ENCODE peak calls at places on chromosomes 11 and 22, in four cellular contexts. One of them, this sample, is unnamed.

GRCh38 chr22:46379301-46379930 is 43.9 kb downstream of the TRMU start:
- DNase-seq in dorsolateral prefrontal cortex: no peak
- DNase-seq in IMR-90: no peak
- DNase-seq in nephron progenitor cell: no peak
- DNase-seq in this sample: no peak

GRCh38 chr11:706957-707816 is 1.2 kb downstream of the EPS8L2 start:
- DNase-seq in dorsolateral prefrontal cortex: no peak
- DNase-seq in IMR-90: no peak
- DNase-seq in nephron progenitor cell: no peak
- DNase-seq in this sample: no peak

GRCh38 chr11:75592699-75593098 is 30.6 kb downstream of the SERPINH1 start:
- DNase-seq in dorsolateral prefrontal cortex: no peak
- DNase-seq in IMR-90: no peak
- DNase-seq in nephron progenitor cell: no peak
- DNase-seq in this sample: no peak

GRCh38 chr22:19429950-19430889 is 1.3 kb downstream of the HIRA start:
- DNase-seq in dorsolateral prefrontal cortex: peak; percentile 19
- DNase-seq in IMR-90: peak; percentile 78
- DNase-seq in nephron progenitor cell: peak; percentile 34
- DNase-seq in this sample: peak; percentile 41

GRCh38 chr11:43920598-43921419 is 21.6 kb upstream of the C11orf96 start:
- DNase-seq in dorsolateral prefrontal cortex: no peak
- DNase-seq in IMR-90: peak; percentile 100
- DNase-seq in nephron progenitor cell: no peak
- DNase-seq in this sample: peak; percentile 50

GRCh38 chr11:90594658-90595057 is 371.8 kb upstream of the CHORDC1 start:
- DNase-seq in dorsolateral prefrontal cortex: no peak
- DNase-seq in IMR-90: no peak
- DNase-seq in nephron progenitor cell: no peak
- DNase-seq in this sample: no peak

GRCh38 chr22:43128928-43129424 is 14.2 kb downstream of the MCAT start:
- DNase-seq in dorsolateral prefrontal cortex: no peak
- DNase-seq in IMR-90: no peak
- DNase-seq in nephron progenitor cell: no peak
- DNase-seq in this sample: no peak

GRCh38 chr11:17500673-17501072 is 24.0 kb upstream of the ABCC8 start:
- DNase-seq in dorsolateral prefrontal cortex: no peak
- DNase-seq in IMR-90: no peak
- DNase-seq in nephron progenitor cell: no peak
- DNase-seq in this sample: no peak

GRCh38 chr11:15223318-15223717 is 108.6 kb downstream of the INSC start:
- DNase-seq in dorsolateral prefrontal cortex: no peak
- DNase-seq in IMR-90: peak; percentile 4
- DNase-seq in nephron progenitor cell: no peak
- DNase-seq in this sample: no peak

GRCh38 chr11:1727861-1728260 is 22.5 kb downstream of the IFITM10 start:
- DNase-seq in dorsolateral prefrontal cortex: no peak
- DNase-seq in IMR-90: no peak
- DNase-seq in nephron progenitor cell: no peak
- DNase-seq in this sample: no peak

GRCh38 chr11:113182288-113182687 is 132.1 kb upstream of the TTC12 start:
- DNase-seq in dorsolateral prefrontal cortex: no peak
- DNase-seq in IMR-90: no peak
- DNase-seq in nephron progenitor cell: no peak
- DNase-seq in this sample: no peak

GRCh38 chr11:28730336-28730735 is 622.1 kb downstream of the METTL15 start:
- DNase-seq in dorsolateral prefrontal cortex: no peak
- DNase-seq in IMR-90: peak; percentile 38
- DNase-seq in nephron progenitor cell: no peak
- DNase-seq in this sample: no peak

GRCh38 chr22:49007013-49007653 is 820.5 kb downstream of the BRD1 start:
- DNase-seq in dorsolateral prefrontal cortex: no peak
- DNase-seq in IMR-90: no peak
- DNase-seq in nephron progenitor cell: no peak
- DNase-seq in this sample: no peak

GRCh38 chr11:94171693-94172440 is 43.2 kb downstream of the PANX1 start:
- DNase-seq in dorsolateral prefrontal cortex: peak; percentile 44
- DNase-seq in IMR-90: peak; percentile 50
- DNase-seq in nephron progenitor cell: peak; percentile 45
- DNase-seq in this sample: peak; percentile 50

GRCh38 chr22:24005201-24005600 is at the start of gene GSTT4:
- DNase-seq in dorsolateral prefrontal cortex: no peak
- DNase-seq in IMR-90: no peak
- DNase-seq in nephron progenitor cell: no peak
- DNase-seq in this sample: no peak

GRCh38 chr11:129911298-129911697 is 15.9 kb upstream of the NFRKB start:
- DNase-seq in dorsolateral prefrontal cortex: no peak
- DNase-seq in IMR-90: peak; percentile 63
- DNase-seq in nephron progenitor cell: no peak
- DNase-seq in this sample: no peak

GRCh38 chr22:17303840-17304779 is 65.2 kb upstream of the CECR2 start:
- DNase-seq in dorsolateral prefrontal cortex: no peak
- DNase-seq in IMR-90: no peak
- DNase-seq in nephron progenitor cell: no peak
- DNase-seq in this sample: no peak

GRCh38 chr22:26828311-26828710 is 170.9 kb downstream of the MIAT start:
- DNase-seq in dorsolateral prefrontal cortex: no peak
- DNase-seq in IMR-90: no peak
- DNase-seq in nephron progenitor cell: no peak
- DNase-seq in this sample: no peak

GRCh38 chr11:124482362-124483147 is 37.1 kb upstream of the OR8B8 start:
- DNase-seq in dorsolateral prefrontal cortex: no peak
- DNase-seq in IMR-90: peak; percentile 28
- DNase-seq in nephron progenitor cell: no peak
- DNase-seq in this sample: no peak

GRCh38 chr11:30423886-30424285 is 101.0 kb downstream of the ARL14EP start:
- DNase-seq in dorsolateral prefrontal cortex: no peak
- DNase-seq in IMR-90: no peak
- DNase-seq in nephron progenitor cell: peak; percentile 51
- DNase-seq in this sample: no peak

GRCh38 chr11:10490032-10490397 is 35.0 kb downstream of the AMPD3 start:
- DNase-seq in dorsolateral prefrontal cortex: no peak
- DNase-seq in IMR-90: no peak
- DNase-seq in nephron progenitor cell: no peak
- DNase-seq in this sample: no peak

GRCh38 chr22:39997939-39998726 is 3.4 kb downstream of the FAM83F start:
- DNase-seq in dorsolateral prefrontal cortex: no peak
- DNase-seq in IMR-90: peak; percentile 36
- DNase-seq in nephron progenitor cell: peak; percentile 44
- DNase-seq in this sample: peak; percentile 65

GRCh38 chr11:59801981-59802638 is 8.5 kb downstream of the MRPL16 start:
- DNase-seq in dorsolateral prefrontal cortex: peak; percentile 45
- DNase-seq in IMR-90: peak; percentile 36
- DNase-seq in nephron progenitor cell: no peak
- DNase-seq in this sample: no peak

GRCh38 chr22:40782521-40782920 is 36.6 kb downstream of the SLC25A17 start:
- DNase-seq in dorsolateral prefrontal cortex: no peak
- DNase-seq in IMR-90: no peak
- DNase-seq in nephron progenitor cell: no peak
- DNase-seq in this sample: no peak

GRCh38 chr22:43288378-43288777 is 54.8 kb downstream of the SCUBE1 start:
- DNase-seq in dorsolateral prefrontal cortex: no peak
- DNase-seq in IMR-90: no peak
- DNase-seq in nephron progenitor cell: no peak
- DNase-seq in this sample: no peak

GRCh38 chr11:67450796-67451657 is 1.5 kb downstream of the GPR152 start:
- DNase-seq in dorsolateral prefrontal cortex: no peak
- DNase-seq in IMR-90: no peak
- DNase-seq in nephron progenitor cell: no peak
- DNase-seq in this sample: no peak

GRCh38 chr11:17822021-17822781 is 87.6 kb downstream of the KCNC1 start:
- DNase-seq in dorsolateral prefrontal cortex: no peak
- DNase-seq in IMR-90: peak; percentile 82
- DNase-seq in nephron progenitor cell: no peak
- DNase-seq in this sample: no peak

GRCh38 chr22:35033635-35034296 is 32.2 kb upstream of the ISX start:
- DNase-seq in dorsolateral prefrontal cortex: no peak
- DNase-seq in IMR-90: no peak
- DNase-seq in nephron progenitor cell: no peak
- DNase-seq in this sample: no peak

GRCh38 chr22:35039625-35040024 is 26.3 kb upstream of the ISX start:
- DNase-seq in dorsolateral prefrontal cortex: no peak
- DNase-seq in IMR-90: no peak
- DNase-seq in nephron progenitor cell: no peak
- DNase-seq in this sample: no peak

GRCh38 chr22:35032571-35032970 is 33.4 kb upstream of the ISX start:
- DNase-seq in dorsolateral prefrontal cortex: no peak
- DNase-seq in IMR-90: no peak
- DNase-seq in nephron progenitor cell: no peak
- DNase-seq in this sample: no peak

GRCh38 chr22:35034963-35035362 is 31.0 kb upstream of the ISX start:
- DNase-seq in dorsolateral prefrontal cortex: no peak
- DNase-seq in IMR-90: no peak
- DNase-seq in nephron progenitor cell: no peak
- DNase-seq in this sample: no peak

DNA sequence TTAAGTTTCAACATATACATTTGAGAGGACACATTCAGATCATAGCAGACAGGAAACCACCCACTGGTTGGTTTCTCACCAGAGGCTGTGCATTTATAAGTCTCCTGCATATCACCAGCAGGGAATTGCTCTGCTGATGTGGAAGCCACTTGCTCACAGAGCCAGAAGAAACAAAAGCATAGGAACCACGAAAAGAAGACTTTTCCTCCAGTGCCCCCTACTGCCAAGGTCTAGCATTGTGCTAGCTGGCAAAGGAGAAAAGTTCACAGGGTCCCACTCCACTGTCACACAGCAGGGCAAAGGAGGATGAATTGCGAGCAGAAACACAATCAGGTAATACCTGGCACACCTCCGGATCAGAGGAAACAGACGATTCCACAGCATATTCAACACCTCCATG is 28.9 kb upstream of the ISX start:
- DNase-seq in dorsolateral prefrontal cortex: peak; percentile 46
- DNase-seq in IMR-90: no peak
- DNase-seq in nephron progenitor cell: no peak
- DNase-seq in this sample: peak; percentile 30
- TF ChIP-seq CTCF in dorsolateral prefrontal cortex: no peak
- TF ChIP-seq CTCF in IMR-90: no peak
- TF ChIP-seq CTCF in nephron progenitor cell: peak; percentile 24
- TF ChIP-seq CTCF in this sample: peak; percentile 22

GRCh38 chr11:111735262-111736116 is 30.7 kb downstream of the PPP2R1B start:
- DNase-seq in dorsolateral prefrontal cortex: peak; percentile 83
- DNase-seq in IMR-90: peak; percentile 99
- DNase-seq in nephron progenitor cell: peak; percentile 26
- DNase-seq in this sample: no peak
- TF ChIP-seq CTCF in dorsolateral prefrontal cortex: no peak
- TF ChIP-seq CTCF in IMR-90: peak; percentile 1
- TF ChIP-seq CTCF in nephron progenitor cell: no peak
- TF ChIP-seq CTCF in this sample: no peak

GRCh38 chr11:111870887-111871692 is at the start of gene ALG9:
- DNase-seq in dorsolateral prefrontal cortex: peak; percentile 83
- DNase-seq in IMR-90: peak; percentile 82
- DNase-seq in nephron progenitor cell: peak; percentile 86
- DNase-seq in this sample: peak; percentile 91
- TF ChIP-seq CTCF in dorsolateral prefrontal cortex: no peak
- TF ChIP-seq CTCF in IMR-90: peak; percentile 30
- TF ChIP-seq CTCF in nephron progenitor cell: peak; percentile 20
- TF ChIP-seq CTCF in this sample: peak; percentile 21

GRCh38 chr11:83238111-83238510 is 44.6 kb downstream of the ANKRD42 start:
- DNase-seq in dorsolateral prefrontal cortex: no peak
- DNase-seq in IMR-90: peak; percentile 73
- DNase-seq in nephron progenitor cell: no peak
- DNase-seq in this sample: no peak

GRCh38 chr11:83235825-83236224 is 42.3 kb downstream of the ANKRD42 start:
- DNase-seq in dorsolateral prefrontal cortex: no peak
- DNase-seq in IMR-90: peak; percentile 53
- DNase-seq in nephron progenitor cell: no peak
- DNase-seq in this sample: no peak

DNA sequence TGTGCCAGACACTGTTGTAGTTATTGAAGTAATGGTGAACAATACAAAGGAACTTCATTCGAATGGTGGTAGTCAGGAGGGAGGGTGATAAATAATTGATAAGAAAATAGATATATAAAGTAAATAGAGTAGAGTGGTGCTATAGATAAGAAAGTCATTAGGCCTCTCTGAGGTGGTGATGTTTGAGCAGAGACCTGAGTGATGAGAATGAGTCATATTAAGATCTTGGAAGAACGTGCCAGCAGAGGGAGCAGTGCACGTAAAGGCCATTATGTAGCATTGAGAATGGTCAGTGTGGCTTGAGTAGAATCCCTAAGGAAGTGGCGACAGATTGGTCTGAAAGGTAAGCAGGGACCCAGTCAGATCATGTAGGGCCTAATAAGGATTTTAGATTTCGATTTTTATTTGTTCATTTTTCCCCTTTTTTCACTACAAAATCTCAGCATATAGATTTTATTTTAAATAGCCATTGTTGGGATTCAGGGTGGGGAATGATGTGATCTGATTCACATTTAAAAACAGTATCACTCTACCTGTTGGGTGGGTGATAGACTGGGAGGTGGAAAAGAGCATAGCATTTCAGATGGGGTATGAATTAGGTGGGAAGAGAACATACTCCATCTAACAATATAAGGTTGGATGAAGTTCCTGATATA is 44.7 kb downstream of the CCDC90B start:
- DNase-seq in dorsolateral prefrontal cortex: peak; percentile 19
- DNase-seq in IMR-90: peak; percentile 77
- DNase-seq in nephron progenitor cell: peak; percentile 48
- DNase-seq in this sample: peak; percentile 57
- TF ChIP-seq CTCF in dorsolateral prefrontal cortex: no peak
- TF ChIP-seq CTCF in IMR-90: peak; percentile 66
- TF ChIP-seq CTCF in nephron progenitor cell: peak; percentile 61
- TF ChIP-seq CTCF in this sample: peak; percentile 41

DNA sequence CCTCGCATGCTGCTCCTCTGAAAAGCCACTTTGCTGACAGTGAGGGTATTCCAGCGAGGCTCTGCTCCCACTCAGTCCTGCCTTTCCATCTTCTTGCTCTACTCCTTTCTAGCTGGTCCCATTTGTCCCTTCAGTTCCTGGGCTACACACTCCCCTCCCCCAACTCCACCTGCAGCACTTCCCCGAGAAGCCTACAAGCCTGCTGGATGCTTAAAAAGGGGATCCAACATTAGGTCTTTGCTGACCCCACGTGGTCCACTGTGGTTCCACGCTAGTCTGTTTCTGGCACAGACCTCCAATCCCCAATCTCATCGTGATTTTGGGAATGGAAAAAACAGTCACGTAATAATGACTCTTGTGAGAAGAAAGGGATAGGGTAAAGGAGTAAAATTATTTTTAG is 121.6 kb upstream of the SNX19 start:
- DNase-seq in dorsolateral prefrontal cortex: no peak
- DNase-seq in IMR-90: no peak
- DNase-seq in nephron progenitor cell: no peak
- DNase-seq in this sample: no peak
- TF ChIP-seq CTCF in dorsolateral prefrontal cortex: no peak
- TF ChIP-seq CTCF in IMR-90: peak; percentile 13
- TF ChIP-seq CTCF in nephron progenitor cell: no peak
- TF ChIP-seq CTCF in this sample: no peak

GRCh38 chr11:119624102-119624615 is 104.8 kb downstream of the NECTIN1 start:
- DNase-seq in dorsolateral prefrontal cortex: no peak
- DNase-seq in IMR-90: no peak
- DNase-seq in nephron progenitor cell: peak; percentile 21
- DNase-seq in this sample: peak; percentile 40
- TF ChIP-seq CTCF in dorsolateral prefrontal cortex: peak; percentile 46
- TF ChIP-seq CTCF in IMR-90: peak; percentile 22
- TF ChIP-seq CTCF in nephron progenitor cell: peak; percentile 81
- TF ChIP-seq CTCF in this sample: peak; percentile 84

This sample was measured in glutamatergic neuron.